ENCODE peak calls at places on chromosomes 3 and 15, in nine cellular contexts. S is mammary epithelial cell; H is hepatocyte; N is activated T-helper 1 cell treated with anti-CD3 and anti-CD28 coated beads, Interleukin-2, amount 50 U/mL, for 16 hours; U is activated CD4-positive, alpha-beta T cell treated with anti-CD3 and anti-CD28 coated beads, Interleukin-2, amount 50 U/mL, for 48 hours; A is NCI-H460; E is activated T-cell treated with anti-CD3 and anti-CD28 coated beads, Interleukin-2, amount 50 U/mL, for 24 hours; V is HT1080; M is cardiac fibroblast. T is an unnamed sample.

GRCh38 chr15:77702211-77702957 is 69.7 kb upstream of the LINGO1 start:
- DNase-seq in S (peak), E (no peak), H (peak), M (peak), V (no peak), N (no peak), A (peak), U (peak), T (no peak)

GRCh38 chr3:186247821-186248814 is 113.9 kb downstream of the DGKG start:
- DNase-seq in S (no peak), E (no peak), M (no peak), A (no peak), V (peak), U (no peak), N (no peak), H (no peak), T (no peak)

GRCh38 chr3:16916840-16917239 is 32.1 kb downstream of the PLCL2 start:
- DNase-seq in M (no peak), U (no peak), A (no peak), E (no peak), V (peak), S (no peak), N (no peak), H (no peak), T (no peak)

GRCh38 chr3:72482589-72483249 is 365.5 kb downstream of the SHQ1 start:
- DNase-seq in M (peak), U (peak), E (peak), A (peak), N (peak), V (peak), H (peak), S (peak), T (peak)

GRCh38 chr3:72165337-72165736 is 380.4 kb upstream of the PROK2 start:
- DNase-seq in N (no peak), H (no peak), S (no peak), V (no peak), U (no peak), A (no peak), E (no peak), M (no peak), T (no peak)

GRCh38 chr15:95295905-95296618 is 1034.4 kb upstream of the NR2F2 start:
- DNase-seq in N (no peak), V (no peak), M (no peak), A (no peak), H (no peak), U (no peak), S (no peak), E (no peak), T (no peak)

GRCh38 chr15:65054333-65055200 is 9.4 kb downstream of the SLC51B start:
- DNase-seq in A (peak), H (peak), E (peak), M (peak), N (peak), U (peak), V (peak), S (peak), T (peak)

GRCh38 chr15:80568876-80569605 is 126.1 kb upstream of the ABHD17C start:
- DNase-seq in M (no peak), E (no peak), N (no peak), A (no peak), V (no peak), H (no peak), U (no peak), S (no peak), T (no peak)

GRCh38 chr3:147409143-147410121 is at the start of gene ZIC1:
- DNase-seq in E (no peak), V (no peak), M (no peak), H (no peak), U (no peak), N (no peak), S (no peak), A (no peak), T (no peak)

GRCh38 chr15:31814082-31814481 is 216.2 kb upstream of the CHRNA7 start:
- DNase-seq in A (no peak), M (no peak), U (no peak), V (no peak), E (no peak), S (no peak), N (no peak), H (no peak), T (no peak)

GRCh38 chr3:144384241-144384979 is 412.8 kb downstream of the DIPK2A start:
- DNase-seq in V (no peak), N (no peak), E (no peak), H (no peak), U (no peak), M (no peak), A (no peak), S (no peak), T (no peak)

GRCh38 chr3:181956122-181956521 is 244.4 kb downstream of the SOX2 start:
- DNase-seq in M (no peak), S (no peak), A (no peak), N (no peak), V (no peak), E (no peak), H (no peak), U (no peak), T (no peak)

GRCh38 chr3:135792174-135792573 is 173.4 kb upstream of the PPP2R3A start:
- DNase-seq in H (no peak), M (no peak), V (no peak), S (no peak), U (no peak), N (no peak), E (no peak), A (no peak), T (no peak)

GRCh38 chr3:89740881-89741177 is 633.4 kb downstream of the EPHA3 start:
- DNase-seq in U (no peak), N (no peak), M (no peak), E (no peak), V (no peak), H (no peak), A (no peak), S (no peak), T (no peak)

GRCh38 chr15:49606594-49606993 is 14.0 kb downstream of the FAM227B start:
- DNase-seq in E (no peak), S (no peak), V (no peak), M (no peak), U (no peak), N (no peak), A (no peak), H (no peak), T (no peak)

GRCh38 chr15:28093761-28094535 is 5.2 kb downstream of the OCA2 start:
- DNase-seq in E (no peak), M (no peak), N (no peak), U (no peak), S (no peak), V (no peak), A (no peak), H (no peak), T (no peak)

GRCh38 chr3:171485338-171485737 is 25.1 kb upstream of the TNIK start:
- DNase-seq in A (no peak), M (no peak), U (no peak), H (no peak), N (no peak), V (no peak), E (no peak), S (no peak), T (no peak)

GRCh38 chr3:56494679-56495322 is 26.5 kb upstream of the ERC2 start:
- DNase-seq in U (peak), E (peak), M (peak), A (peak), N (peak), V (peak), S (peak), H (peak), T (peak)

GRCh38 chr3:14410501-14411165 is 8.2 kb downstream of the SLC6A6 start:
- DNase-seq in M (peak), V (peak), S (peak), A (peak), H (no peak), U (peak), N (no peak), E (no peak), T (no peak)

GRCh38 chr3:137768361-137769320 is 4.5 kb downstream of the SOX14 start:
- DNase-seq in A (no peak), H (peak), M (no peak), N (no peak), E (no peak), U (no peak), S (no peak), V (no peak), T (no peak)

GRCh38 chr3:164450276-164450905 is 627.9 kb downstream of the SI start:
- DNase-seq in U (no peak), M (peak), V (no peak), N (no peak), E (no peak), A (no peak), S (no peak), H (no peak), T (no peak)

GRCh38 chr3:42394579-42395288 is 15.7 kb downstream of the LYZL4 start:
- DNase-seq in H (no peak), V (no peak), N (no peak), E (no peak), U (no peak), M (no peak), A (no peak), S (no peak), T (no peak)

GRCh38 chr3:117910820-117911524 is 1123.7 kb downstream of the IGSF11 start:
- DNase-seq in E (no peak), S (no peak), H (no peak), M (no peak), U (no peak), V (no peak), N (no peak), A (no peak), T (no peak)

GRCh38 chr3:184255291-184256039 is 5.9 kb downstream of the CAMK2N2 start:
- DNase-seq in S (peak), A (no peak), U (no peak), E (peak), N (no peak), H (no peak), M (no peak), V (peak), T (no peak)

GRCh38 chr3:120858501-120858900 is 49.5 kb upstream of the STXBP5L start:
- DNase-seq in A (no peak), V (no peak), M (peak), U (no peak), H (no peak), N (no peak), S (no peak), E (no peak), T (no peak)

GRCh38 chr3:79506751-79507150 is 261.0 kb downstream of the ROBO1 start:
- DNase-seq in A (no peak), U (no peak), E (no peak), M (no peak), H (peak), N (no peak), V (no peak), S (no peak), T (no peak)

GRCh38 chr3:127325630-127325961 is 37.8 kb upstream of the PRR20G start:
- DNase-seq in U (no peak), M (peak), N (no peak), E (no peak), A (no peak), V (no peak), S (peak), H (no peak), T (no peak)

GRCh38 chr3:11774296-11774877 is 72.3 kb downstream of the TAMM41 start:
- DNase-seq in V (peak), E (no peak), H (peak), S (peak), A (peak), U (no peak), N (no peak), M (peak), T (no peak)

GRCh38 chr3:123457841-123458240 is 9.0 kb upstream of the ADCY5 start:
- DNase-seq in S (no peak), M (no peak), U (no peak), V (no peak), H (no peak), A (no peak), E (no peak), N (no peak), T (no peak)

GRCh38 chr3:124700880-124701684 is 29.2 kb upstream of the UMPS start:
- DNase-seq in E (no peak), N (no peak), S (no peak), M (peak), U (no peak), V (peak), H (peak), A (no peak), T (no peak)

GRCh38 chr3:135106445-135106844 is 311.4 kb downstream of the EPHB1 start:
- DNase-seq in E (no peak), U (no peak), V (peak), A (peak), H (peak), S (no peak), M (peak), N (no peak), T (no peak)

GRCh38 chr15:28992996-28993719 is 107.4 kb downstream of the APBA2 start:
- DNase-seq in U (no peak), A (no peak), H (no peak), V (no peak), N (no peak), M (no peak), E (no peak), S (no peak), T (no peak)

GRCh38 chr3:112531358-112531781 is 30.4 kb downstream of the ATG3 start:
- DNase-seq in S (no peak), V (no peak), A (peak), H (peak), U (no peak), E (no peak), N (no peak), M (peak), T (no peak)

GRCh38 chr3:127037971-127038446 is 55.1 kb downstream of the PLXNA1 start:
- DNase-seq in M (no peak), S (no peak), E (no peak), N (no peak), A (no peak), U (no peak), V (no peak), H (no peak), T (peak)

T was measured in naive thymus-derived CD8-positive, alpha-beta T cell.